ENCODE peak calls at places on chromosomes 4 and X, in ten cellular contexts. One of them, this sample, is unnamed.

GRCh38 chr4:109649872-109650271 is 53.4 kb downstream of the CASP6 start:
- DNase-seq in transverse colon: no peak
- DNase-seq in suprapubic skin: no peak
- DNase-seq in sigmoid colon: no peak
- DNase-seq in esophagus muscularis mucosa: no peak
- DNase-seq in SK-N-SH: no peak
- DNase-seq in K562: no peak
- DNase-seq in upper lobe of left lung: no peak
- DNase-seq in GM12878: peak; percentile 56
- DNase-seq in H1: no peak
- DNase-seq in this sample: no peak

GRCh38 chr4:5217411-5217810 is 166.1 kb downstream of the STK32B start:
- DNase-seq in H1: no peak
- DNase-seq in K562: no peak
- DNase-seq in upper lobe of left lung: no peak
- DNase-seq in SK-N-SH: no peak
- DNase-seq in transverse colon: no peak
- DNase-seq in suprapubic skin: no peak
- DNase-seq in esophagus muscularis mucosa: no peak
- DNase-seq in GM12878: no peak
- DNase-seq in sigmoid colon: no peak
- DNase-seq in this sample: no peak

GRCh38 chr4:10765386-10765785 is 80.8 kb upstream of the CLNK start:
- DNase-seq in transverse colon: no peak
- DNase-seq in H1: no peak
- DNase-seq in suprapubic skin: no peak
- DNase-seq in SK-N-SH: no peak
- DNase-seq in GM12878: no peak
- DNase-seq in K562: no peak
- DNase-seq in esophagus muscularis mucosa: no peak
- DNase-seq in upper lobe of left lung: no peak
- DNase-seq in sigmoid colon: no peak
- DNase-seq in this sample: no peak

GRCh38 chr4:24611575-24611974 is 27.2 kb upstream of the DHX15 start:
- DNase-seq in GM12878: no peak
- DNase-seq in upper lobe of left lung: no peak
- DNase-seq in suprapubic skin: no peak
- DNase-seq in H1: no peak
- DNase-seq in SK-N-SH: no peak
- DNase-seq in esophagus muscularis mucosa: no peak
- DNase-seq in sigmoid colon: no peak
- DNase-seq in transverse colon: no peak
- DNase-seq in K562: no peak
- DNase-seq in this sample: no peak

GRCh38 chrX:139085404-139085803 is 373.9 kb upstream of the FGF13 start:
- DNase-seq in H1: no peak
- DNase-seq in GM12878: no peak
- DNase-seq in upper lobe of left lung: no peak
- DNase-seq in sigmoid colon: no peak
- DNase-seq in K562: no peak
- DNase-seq in esophagus muscularis mucosa: no peak
- DNase-seq in suprapubic skin: no peak
- DNase-seq in SK-N-SH: no peak
- DNase-seq in transverse colon: no peak
- DNase-seq in this sample: no peak

GRCh38 chrX:108219949-108220601 is 128.5 kb downstream of the ATG4A start:
- DNase-seq in transverse colon: no peak
- DNase-seq in K562: peak; percentile 56
- DNase-seq in H1: no peak
- DNase-seq in sigmoid colon: no peak
- DNase-seq in GM12878: no peak
- DNase-seq in upper lobe of left lung: no peak
- DNase-seq in suprapubic skin: no peak
- DNase-seq in SK-N-SH: no peak
- DNase-seq in esophagus muscularis mucosa: no peak
- DNase-seq in this sample: no peak

GRCh38 chrX:70554081-70554480 is 109.4 kb downstream of the DLG3 start:
- DNase-seq in H1: no peak
- DNase-seq in SK-N-SH: no peak
- DNase-seq in upper lobe of left lung: no peak
- DNase-seq in GM12878: no peak
- DNase-seq in esophagus muscularis mucosa: no peak
- DNase-seq in K562: peak; percentile 1
- DNase-seq in sigmoid colon: no peak
- DNase-seq in suprapubic skin: no peak
- DNase-seq in transverse colon: no peak
- DNase-seq in this sample: no peak

GRCh38 chr4:144371479-144371878 is 231.0 kb upstream of the GYPA start:
- DNase-seq in sigmoid colon: no peak
- DNase-seq in GM12878: no peak
- DNase-seq in upper lobe of left lung: no peak
- DNase-seq in SK-N-SH: no peak
- DNase-seq in K562: no peak
- DNase-seq in esophagus muscularis mucosa: no peak
- DNase-seq in H1: no peak
- DNase-seq in transverse colon: no peak
- DNase-seq in suprapubic skin: no peak
- DNase-seq in this sample: no peak

GRCh38 chr4:139665690-139666529 is at the start of gene MGST2:
- DNase-seq in H1: no peak
- DNase-seq in suprapubic skin: peak; percentile 84
- DNase-seq in esophagus muscularis mucosa: no peak
- DNase-seq in transverse colon: peak; percentile 91
- DNase-seq in sigmoid colon: peak; percentile 82
- DNase-seq in SK-N-SH: peak; percentile 58
- DNase-seq in GM12878: no peak
- DNase-seq in upper lobe of left lung: peak; percentile 85
- DNase-seq in K562: peak; percentile 91
- DNase-seq in this sample: peak; percentile 86

GRCh38 chrX:16770970-16771482 is 15.2 kb upstream of the TXLNG start:
- DNase-seq in sigmoid colon: no peak
- DNase-seq in suprapubic skin: no peak
- DNase-seq in K562: no peak
- DNase-seq in transverse colon: no peak
- DNase-seq in esophagus muscularis mucosa: no peak
- DNase-seq in H1: no peak
- DNase-seq in SK-N-SH: no peak
- DNase-seq in upper lobe of left lung: no peak
- DNase-seq in GM12878: no peak
- DNase-seq in this sample: no peak

GRCh38 chr4:54802336-54802735 is 144.6 kb downstream of the KIT start:
- DNase-seq in esophagus muscularis mucosa: no peak
- DNase-seq in SK-N-SH: no peak
- DNase-seq in K562: no peak
- DNase-seq in GM12878: no peak
- DNase-seq in suprapubic skin: no peak
- DNase-seq in transverse colon: no peak
- DNase-seq in H1: no peak
- DNase-seq in upper lobe of left lung: no peak
- DNase-seq in sigmoid colon: no peak
- DNase-seq in this sample: no peak

GRCh38 chrX:110755611-110756010 is 40.0 kb downstream of the CHRDL1 start:
- DNase-seq in sigmoid colon: no peak
- DNase-seq in H1: no peak
- DNase-seq in SK-N-SH: no peak
- DNase-seq in suprapubic skin: no peak
- DNase-seq in transverse colon: no peak
- DNase-seq in esophagus muscularis mucosa: no peak
- DNase-seq in GM12878: no peak
- DNase-seq in K562: no peak
- DNase-seq in upper lobe of left lung: no peak
- DNase-seq in this sample: no peak

GRCh38 chr4:111630705-111631104 is 514.5 kb upstream of the FAM241A start:
- DNase-seq in K562: no peak
- DNase-seq in upper lobe of left lung: no peak
- DNase-seq in suprapubic skin: no peak
- DNase-seq in SK-N-SH: peak; percentile 10
- DNase-seq in sigmoid colon: no peak
- DNase-seq in transverse colon: no peak
- DNase-seq in H1: no peak
- DNase-seq in esophagus muscularis mucosa: no peak
- DNase-seq in GM12878: no peak
- DNase-seq in this sample: no peak

GRCh38 chr4:38084984-38085383 is 124.8 kb downstream of the PTTG2 start:
- DNase-seq in transverse colon: no peak
- DNase-seq in GM12878: no peak
- DNase-seq in K562: no peak
- DNase-seq in sigmoid colon: no peak
- DNase-seq in H1: no peak
- DNase-seq in upper lobe of left lung: no peak
- DNase-seq in esophagus muscularis mucosa: no peak
- DNase-seq in SK-N-SH: no peak
- DNase-seq in suprapubic skin: no peak
- DNase-seq in this sample: no peak

GRCh38 chr4:61149278-61149677 is 50.8 kb upstream of the ADGRL3 start:
- DNase-seq in esophagus muscularis mucosa: no peak
- DNase-seq in sigmoid colon: no peak
- DNase-seq in GM12878: no peak
- DNase-seq in H1: no peak
- DNase-seq in suprapubic skin: no peak
- DNase-seq in SK-N-SH: no peak
- DNase-seq in upper lobe of left lung: no peak
- DNase-seq in transverse colon: no peak
- DNase-seq in K562: peak; percentile 5
- DNase-seq in this sample: no peak

GRCh38 chr4:15704145-15704544 is 1.3 kb downstream of the BST1 start:
- DNase-seq in transverse colon: no peak
- DNase-seq in GM12878: no peak
- DNase-seq in sigmoid colon: no peak
- DNase-seq in upper lobe of left lung: no peak
- DNase-seq in esophagus muscularis mucosa: no peak
- DNase-seq in suprapubic skin: no peak
- DNase-seq in SK-N-SH: no peak
- DNase-seq in K562: no peak
- DNase-seq in H1: no peak
- DNase-seq in this sample: no peak

GRCh38 chr4:15707363-15707715 is 4.5 kb downstream of the BST1 start:
- DNase-seq in suprapubic skin: no peak
- DNase-seq in upper lobe of left lung: no peak
- DNase-seq in transverse colon: no peak
- DNase-seq in K562: no peak
- DNase-seq in SK-N-SH: no peak
- DNase-seq in GM12878: no peak
- DNase-seq in esophagus muscularis mucosa: peak; percentile 64
- DNase-seq in H1: no peak
- DNase-seq in sigmoid colon: no peak
- DNase-seq in this sample: no peak

GRCh38 chr4:15703439-15703838 is 574 bp downstream of the BST1 start:
- DNase-seq in H1: no peak
- DNase-seq in upper lobe of left lung: no peak
- DNase-seq in sigmoid colon: no peak
- DNase-seq in suprapubic skin: no peak
- DNase-seq in transverse colon: no peak
- DNase-seq in SK-N-SH: no peak
- DNase-seq in K562: no peak
- DNase-seq in esophagus muscularis mucosa: no peak
- DNase-seq in GM12878: no peak
- DNase-seq in this sample: no peak

GRCh38 chr4:15706646-15707362 is 3.9 kb downstream of the BST1 start:
- DNase-seq in SK-N-SH: no peak
- DNase-seq in sigmoid colon: no peak
- DNase-seq in H1: no peak
- DNase-seq in GM12878: no peak
- DNase-seq in transverse colon: no peak
- DNase-seq in suprapubic skin: no peak
- DNase-seq in esophagus muscularis mucosa: peak; percentile 70
- DNase-seq in K562: no peak
- DNase-seq in upper lobe of left lung: no peak
- DNase-seq in this sample: no peak

GRCh38 chr4:15702941-15703403 is at the start of gene BST1:
- DNase-seq in upper lobe of left lung: peak; percentile 83
- DNase-seq in suprapubic skin: peak; percentile 84
- DNase-seq in H1: no peak
- DNase-seq in transverse colon: peak; percentile 81
- DNase-seq in esophagus muscularis mucosa: peak; percentile 95
- DNase-seq in sigmoid colon: peak; percentile 82
- DNase-seq in K562: no peak
- DNase-seq in GM12878: no peak
- DNase-seq in SK-N-SH: peak; percentile 81
- DNase-seq in this sample: peak; percentile 64
- TF ChIP-seq POLR2AphosphoS5 in upper lobe of left lung: peak; percentile 57
- TF ChIP-seq POLR2AphosphoS5 in suprapubic skin: peak; percentile 22
- TF ChIP-seq POLR2AphosphoS5 in H1: no peak
- TF ChIP-seq POLR2AphosphoS5 in transverse colon: peak; percentile 38
- TF ChIP-seq POLR2AphosphoS5 in esophagus muscularis mucosa: peak; percentile 41
- TF ChIP-seq POLR2AphosphoS5 in sigmoid colon: no peak
- TF ChIP-seq POLR2AphosphoS5 in K562: no peak
- TF ChIP-seq POLR2AphosphoS5 in GM12878: no peak
- TF ChIP-seq POLR2AphosphoS5 in SK-N-SH: no peak
- TF ChIP-seq POLR2AphosphoS5 in this sample: no peak

GRCh38 chrX:22526339-22526738 is 253.6 kb downstream of the CBLL2 start:
- DNase-seq in suprapubic skin: no peak
- DNase-seq in K562: no peak
- DNase-seq in transverse colon: no peak
- DNase-seq in esophagus muscularis mucosa: no peak
- DNase-seq in SK-N-SH: no peak
- DNase-seq in H1: no peak
- DNase-seq in sigmoid colon: no peak
- DNase-seq in GM12878: peak; percentile 71
- DNase-seq in upper lobe of left lung: no peak
- DNase-seq in this sample: no peak
- TF ChIP-seq EP300 in suprapubic skin: no peak
- TF ChIP-seq EP300 in K562: no peak
- TF ChIP-seq EP300 in transverse colon: no peak
- TF ChIP-seq EP300 in esophagus muscularis mucosa: no peak
- TF ChIP-seq EP300 in SK-N-SH: no peak
- TF ChIP-seq EP300 in H1: no peak
- TF ChIP-seq EP300 in sigmoid colon: no peak
- TF ChIP-seq EP300 in GM12878: peak; percentile 92
- TF ChIP-seq EP300 in upper lobe of left lung: no peak
- TF ChIP-seq EP300 in this sample: no peak

GRCh38 chr4:3077796-3078195 is 3.3 kb downstream of the HTT start:
- DNase-seq in upper lobe of left lung: no peak
- DNase-seq in SK-N-SH: no peak
- DNase-seq in transverse colon: no peak
- DNase-seq in GM12878: peak; percentile 86
- DNase-seq in esophagus muscularis mucosa: no peak
- DNase-seq in H1: no peak
- DNase-seq in suprapubic skin: no peak
- DNase-seq in sigmoid colon: no peak
- DNase-seq in K562: no peak
- DNase-seq in this sample: no peak
- H3K4me1 ChIP-seq in upper lobe of left lung: peaks cover 57% of the 10 kb centered on the region
- H3K4me1 ChIP-seq in SK-N-SH: peaks cover 15% of the 10 kb centered on the region
- H3K4me1 ChIP-seq in transverse colon: peaks cover 25% of the 10 kb centered on the region
- H3K4me1 ChIP-seq in GM12878: peaks cover 21% of the 10 kb centered on the region
- H3K4me1 ChIP-seq in esophagus muscularis mucosa: peaks cover 46% of the 10 kb centered on the region
- H3K4me1 ChIP-seq in H1: peaks cover 2% of the 10 kb centered on the region
- H3K4me1 ChIP-seq in suprapubic skin: peaks cover 29% of the 10 kb centered on the region
- H3K4me1 ChIP-seq in sigmoid colon: no peaks in the 10 kb centered on the region
- H3K4me1 ChIP-seq in K562: peaks cover 32% of the 10 kb centered on the region
- H3K4me1 ChIP-seq in this sample: peaks cover 36% of the 10 kb centered on the region

DNA sequence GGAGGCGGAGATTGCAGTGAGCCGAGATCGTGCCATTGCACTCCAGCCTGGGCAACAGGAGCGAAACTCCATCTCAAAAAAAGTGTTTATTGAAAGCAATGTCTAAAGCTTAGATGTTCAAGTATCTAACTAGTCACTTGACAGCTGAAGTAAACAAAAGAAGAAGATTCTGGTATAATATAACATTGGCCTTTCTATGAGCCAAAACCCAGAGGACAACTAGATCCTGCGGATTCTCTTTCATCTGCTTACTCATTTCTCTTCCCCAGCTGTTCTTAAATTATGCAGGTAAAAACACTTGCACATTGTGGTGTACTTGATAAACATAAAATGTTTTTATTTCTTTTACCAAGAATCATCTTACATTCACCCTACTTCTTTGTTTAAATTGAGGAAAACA is 24.1 kb upstream of the AREG start:
- DNase-seq in K562: no peak
- DNase-seq in GM12878: no peak
- DNase-seq in esophagus muscularis mucosa: no peak
- DNase-seq in transverse colon: no peak
- DNase-seq in H1: no peak
- DNase-seq in upper lobe of left lung: no peak
- DNase-seq in sigmoid colon: no peak
- DNase-seq in suprapubic skin: no peak
- DNase-seq in SK-N-SH: no peak
- DNase-seq in this sample: no peak
- TF ChIP-seq POLR2AphosphoS5 in K562: no peak
- TF ChIP-seq POLR2AphosphoS5 in GM12878: no peak
- TF ChIP-seq POLR2AphosphoS5 in esophagus muscularis mucosa: no peak
- TF ChIP-seq POLR2AphosphoS5 in transverse colon: no peak
- TF ChIP-seq POLR2AphosphoS5 in H1: no peak
- TF ChIP-seq POLR2AphosphoS5 in upper lobe of left lung: no peak
- TF ChIP-seq POLR2AphosphoS5 in sigmoid colon: no peak
- TF ChIP-seq POLR2AphosphoS5 in suprapubic skin: no peak
- TF ChIP-seq POLR2AphosphoS5 in SK-N-SH: no peak
- TF ChIP-seq POLR2AphosphoS5 in this sample: no peak

This sample was measured in stomach.